ENCODE peak calls at places on chromosomes 7 and 10, in seven cellular contexts. U is fibroblast of the aortic adventitia, M is GM19239, V is ovary, W is Right ventricle myocardium inferior, H is T-helper 1 cell, C is mammary epithelial cell. F is an unnamed sample.

GRCh38 chr7:139774376-139774775 is 3.4 kb downstream of the HIPK2 start:
- DNase-seq in V (no peak), W (no peak), M (no peak), C (peak), H (no peak), U (peak), F (no peak)

GRCh38 chr10:21975378-21975990 is 28.0 kb downstream of the DNAJC1 start:
- DNase-seq in H (no peak), W (no peak), C (no peak), M (no peak), V (no peak), U (no peak), F (no peak)

GRCh38 chr10:99328579-99329237 is 448 bp upstream of the CNNM1 start:
- DNase-seq in M (no peak), V (no peak), C (peak), U (peak), H (no peak), W (no peak), F (no peak)

GRCh38 chr7:72435366-72435765 is 23.2 kb upstream of the CALN1 start:
- DNase-seq in U (no peak), H (no peak), C (no peak), W (peak), M (no peak), V (no peak), F (no peak)

GRCh38 chr7:80428161-80429054 is 83.5 kb downstream of the GNAT3 start:
- DNase-seq in H (no peak), M (no peak), W (no peak), C (peak), U (peak), V (no peak), F (no peak)

GRCh38 chr10:126384269-126384873 is 3.9 kb downstream of the ADAM12 start:
- DNase-seq in V (no peak), H (no peak), W (no peak), C (no peak), U (peak), M (no peak), F (no peak)

GRCh38 chr7:7251742-7252141 is 69.4 kb downstream of the C1GALT1 start:
- DNase-seq in C (no peak), W (no peak), H (no peak), U (no peak), M (no peak), V (no peak), F (no peak)

GRCh38 chr7:17934094-17934493 is 6.2 kb downstream of the SNX13 start:
- DNase-seq in W (no peak), M (no peak), C (no peak), U (no peak), V (no peak), H (no peak), F (no peak)

GRCh38 chr7:22969010-22969431 is 44.9 kb downstream of the HYCC1 start:
- DNase-seq in H (no peak), M (no peak), U (no peak), C (no peak), V (no peak), W (no peak), F (peak)

GRCh38 chr10:73893386-73893785 is 17.5 kb upstream of the PLAU start:
- DNase-seq in W (no peak), V (no peak), C (no peak), M (no peak), H (no peak), U (no peak), F (no peak)

GRCh38 chr7:44973610-44974401 is 5.0 kb downstream of the MYO1G start:
- DNase-seq in V (no peak), W (no peak), U (peak), M (no peak), C (no peak), H (no peak), F (peak)

GRCh38 chr10:48364659-48365405 is 58.4 kb downstream of the MAPK8 start:
- DNase-seq in C (peak), M (no peak), V (no peak), U (peak), W (no peak), H (no peak), F (no peak)

GRCh38 chr10:93458821-93459257 is 23.3 kb downstream of the MYOF start:
- DNase-seq in M (no peak), W (peak), C (peak), H (no peak), V (peak), U (peak), F (peak)

GRCh38 chr10:51422311-51423120 is 276.9 kb downstream of the CSTF2T start:
- DNase-seq in C (peak), V (peak), W (peak), U (peak), H (no peak), M (peak), F (peak)

GRCh38 chr10:69202332-69202731 is 17.8 kb upstream of the HKDC1 start:
- DNase-seq in U (peak), M (no peak), W (no peak), H (no peak), V (no peak), C (no peak), F (no peak)

GRCh38 chr10:48740023-48740707 is 55.5 kb downstream of the WDFY4 start:
- DNase-seq in H (no peak), W (no peak), U (no peak), M (no peak), V (no peak), C (no peak), F (no peak)

GRCh38 chr7:127392182-127392565 is 334 bp downstream of the ZNF800 start:
- DNase-seq in M (peak), H (peak), U (peak), W (peak), V (peak), C (peak), F (peak)

GRCh38 chr7:16212032-16212431 is 209.3 kb downstream of the CRPPA start:
- DNase-seq in W (no peak), U (no peak), V (no peak), C (no peak), M (no peak), H (no peak), F (no peak)

GRCh38 chr7:155878674-155879073 is 66.4 kb upstream of the SHH start:
- DNase-seq in C (no peak), U (no peak), H (no peak), M (no peak), V (no peak), W (no peak), F (no peak)

GRCh38 chr7:35647171-35647574 is 47.8 kb downstream of the HERPUD2 start:
- DNase-seq in M (no peak), U (no peak), C (no peak), W (no peak), V (no peak), H (no peak), F (no peak)

GRCh38 chr10:10804998-10805737 is 212.5 kb upstream of the CELF2 start:
- DNase-seq in C (peak), U (peak), M (no peak), H (no peak), W (no peak), V (no peak), F (no peak)

GRCh38 chr7:66427956-66428355 is 200.7 kb upstream of the KCTD7 start:
- DNase-seq in V (no peak), C (no peak), U (no peak), H (no peak), W (no peak), M (no peak), F (no peak)

GRCh38 chr10:50592961-50593418 is 30.8 kb downstream of the SGMS1 start:
- DNase-seq in M (no peak), W (no peak), H (no peak), V (no peak), U (peak), C (no peak), F (no peak)

GRCh38 chr10:12795723-12796122 is 205.8 kb downstream of the CCDC3 start:
- DNase-seq in C (no peak), H (no peak), W (peak), M (no peak), U (peak), V (no peak), F (peak)

GRCh38 chr7:44977956-44978355 is 859 bp downstream of the MYO1G start:
- DNase-seq in H (no peak), C (no peak), U (no peak), V (no peak), W (no peak), M (no peak), F (peak)

GRCh38 chr10:71210031-71210871 is 2.1 kb upstream of the UNC5B start:
- DNase-seq in W (no peak), U (no peak), C (no peak), H (no peak), V (no peak), M (no peak), F (no peak)

GRCh38 chr7:35735396-35735795 is 40.5 kb upstream of the HERPUD2 start:
- DNase-seq in U (no peak), C (no peak), H (no peak), W (no peak), V (no peak), M (no peak), F (no peak)

GRCh38 chr10:51113007-51113406 is 38.7 kb downstream of the PRKG1 start:
- DNase-seq in U (no peak), V (no peak), H (no peak), W (no peak), M (no peak), C (no peak), F (no peak)

F was measured in kidney.